ENCODE peak calls at places on chromosomes 12 and 14, in ten cellular contexts. Y is fibroblast of lung, K is RWPE2, D is thoracic aorta, S is tibial artery, J is SK-N-SH, O is HL-60, V is AG04450, P is pancreas, Q is uterus. T is an unnamed sample.

GRCh38 chr12:51653431-51653830 is 62.4 kb downstream of the SCN8A start:
- DNase-seq in K (no peak), S (no peak), V (no peak), D (no peak), O (no peak), Q (no peak), Y (peak; percentile 14), J (no peak), P (no peak), T (no peak)

GRCh38 chr12:98741229-98741614 is 96.1 kb downstream of the APAF1 start:
- DNase-seq in Q (no peak), Y (no peak), P (no peak), S (no peak), D (no peak), O (no peak), K (no peak), J (no peak), V (no peak), T (no peak)

GRCh38 chr14:70753518-70753953 is 55.8 kb downstream of the MAP3K9 start:
- DNase-seq in D (no peak), J (no peak), Q (no peak), V (no peak), O (no peak), Y (no peak), S (no peak), K (no peak), P (no peak), T (no peak)

GRCh38 chr12:42039146-42039545 is 105.5 kb downstream of the GXYLT1 start:
- DNase-seq in K (no peak), V (no peak), O (no peak), P (no peak), D (no peak), S (no peak), Y (peak; percentile 31), J (no peak), Q (no peak), T (no peak)

GRCh38 chr14:91867316-91867988 is at the start of gene TC2N:
- DNase-seq in S (no peak), D (no peak), J (no peak), Q (no peak), O (no peak), Y (no peak), K (no peak), V (no peak), P (no peak), T (no peak)

GRCh38 chr12:128853321-128854197 is at the start of gene GLT1D1:
- DNase-seq in K (no peak), S (no peak), J (peak; percentile 84), V (no peak), Y (no peak), D (no peak), Q (no peak), O (no peak), P (peak; percentile 52), T (no peak)

GRCh38 chr12:115763376-115763775 is 514.1 kb downstream of the MED13L start:
- DNase-seq in K (no peak), O (no peak), Y (peak; percentile 56), D (no peak), Q (no peak), S (no peak), J (no peak), P (no peak), V (no peak), T (no peak)

GRCh38 chr12:13805038-13805437 is 176.4 kb downstream of the GRIN2B start:
- DNase-seq in Q (no peak), Y (no peak), S (no peak), D (no peak), P (no peak), J (no peak), K (no peak), O (no peak), V (no peak), T (no peak)

GRCh38 chr14:65954915-65955314 is 531.3 kb upstream of the CCDC196 start:
- DNase-seq in V (no peak), J (no peak), D (no peak), P (no peak), O (no peak), S (no peak), Q (no peak), K (no peak), Y (no peak), T (no peak)

GRCh38 chr12:24088751-24089150 is 139.3 kb upstream of the SOX5 start:
- DNase-seq in Q (no peak), D (no peak), S (no peak), J (no peak), V (no peak), O (no peak), K (no peak), P (no peak), Y (no peak), T (no peak)

GRCh38 chr14:65941091-65941490 is 528.6 kb downstream of the FUT8 start:
- DNase-seq in J (no peak), D (no peak), Q (no peak), K (no peak), Y (no peak), V (no peak), P (no peak), O (no peak), S (no peak), T (no peak)

GRCh38 chr14:44567997-44568396 is 60.9 kb upstream of the FSCB start:
- DNase-seq in Q (no peak), O (no peak), D (no peak), V (no peak), Y (no peak), P (no peak), K (no peak), S (no peak), J (no peak), T (no peak)

DNA sequence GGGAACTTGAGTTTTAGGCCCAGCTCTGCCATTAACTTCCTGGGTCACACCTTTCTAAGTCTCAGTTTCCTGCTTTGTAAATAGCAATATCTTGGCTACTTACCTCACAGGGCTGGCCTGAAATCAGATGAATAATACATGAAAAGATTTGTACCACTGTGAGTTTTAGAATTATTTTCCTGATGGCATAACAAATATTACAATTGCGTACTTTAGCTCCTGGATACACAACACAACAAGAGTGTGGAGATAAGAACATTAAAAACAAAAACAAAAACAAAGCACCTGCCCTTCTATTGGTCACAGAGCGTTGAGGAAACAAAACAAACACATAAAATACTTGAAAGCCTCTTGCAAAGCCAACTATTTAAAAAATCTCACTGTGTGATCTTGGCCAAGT is 4.9 kb upstream of the HDAC7 start:
- DNase-seq in S (no peak), Q (no peak), V (no peak), D (no peak), O (no peak), J (no peak), P (no peak), Y (no peak), K (no peak), T (no peak)
- H3K4me3 ChIP-seq in S (no peak overlapping the region), Q (no peak overlapping the region), V (no peak overlapping the region), D (no peak overlapping the region), O (no peak overlapping the region), J (no peak overlapping the region), P (no peak overlapping the region), Y (no peak overlapping the region), K (no peak overlapping the region), T (no peak overlapping the region)

GRCh38 chr12:107635139-107635538 is 50.5 kb upstream of the PWP1 start:
- DNase-seq in P (no peak), Q (no peak), J (no peak), D (no peak), Y (no peak), K (no peak), O (no peak), V (no peak), S (no peak), T (no peak)
- H3K27me3 ChIP-seq in P (no peaks in the 10 kb centered on the region), Q (no peaks in the 10 kb centered on the region), J (no peaks in the 10 kb centered on the region), D (no peaks in the 10 kb centered on the region), Y (no peaks in the 10 kb centered on the region), K (no peaks in the 10 kb centered on the region), O (no peaks in the 10 kb centered on the region), V (no peaks in the 10 kb centered on the region), S (peaks cover 8% of the 10 kb centered on the region), T (no peaks in the 10 kb centered on the region)

DNA sequence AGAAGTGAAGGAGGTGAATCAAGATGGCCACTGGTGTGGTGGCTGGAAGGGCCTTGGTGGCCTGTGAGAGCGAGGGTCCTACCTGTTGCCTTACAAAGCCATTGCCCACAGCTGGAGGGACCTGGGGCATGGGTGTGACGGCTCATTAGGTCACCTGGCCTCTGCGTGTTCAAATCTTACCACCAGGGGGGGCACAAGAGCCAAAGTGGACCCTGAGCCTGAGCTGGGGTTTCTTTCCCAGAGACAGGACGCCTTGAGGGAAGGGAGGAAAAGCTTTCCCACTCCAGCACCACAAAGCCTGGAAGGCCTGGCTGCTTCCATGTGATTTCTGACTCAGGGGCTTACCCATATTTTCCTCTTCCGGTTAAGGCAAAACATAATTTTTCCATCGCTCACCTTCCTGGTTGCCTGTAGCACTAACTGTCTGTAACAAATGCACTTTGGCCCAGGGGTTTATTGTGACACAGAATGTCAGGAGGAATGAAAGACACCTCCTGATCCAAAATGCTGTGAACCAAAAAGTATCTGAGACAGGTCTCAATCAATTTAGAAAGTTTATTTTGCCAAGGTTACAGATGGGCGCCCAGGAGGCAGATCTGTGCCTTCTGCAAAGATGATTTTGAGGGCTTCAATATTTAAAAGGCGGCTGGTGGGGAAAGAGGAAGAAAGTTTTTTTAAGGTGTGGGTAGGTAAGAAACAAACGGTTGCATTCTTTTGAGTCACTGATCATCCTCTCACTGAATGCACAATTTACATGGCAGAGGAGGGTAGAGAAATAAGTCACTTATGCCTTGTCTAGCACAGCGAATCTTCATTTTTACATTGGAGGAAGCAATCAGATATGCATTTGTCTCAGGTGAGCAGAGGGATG is 4.3 kb upstream of the CD9 start:
- DNase-seq in Y (peak; percentile 89), P (peak; percentile 90), V (peak; percentile 68), Q (peak; percentile 91), O (peak; percentile 65), D (peak; percentile 68), K (peak; percentile 80), S (peak; percentile 93), J (peak; percentile 96), T (peak; percentile 93)
- H3K4me3 ChIP-seq in Y (no peak overlapping the region), P (no peak overlapping the region), V (no peak overlapping the region), Q (no peak overlapping the region), O (no peak overlapping the region), D (no peak overlapping the region), K (no peak overlapping the region), S (no peak overlapping the region), J (no peak overlapping the region), T (no peak overlapping the region)

GRCh38 chr14:35989736-35990135 is 163.6 kb downstream of the BRMS1L start:
- DNase-seq in O (no peak), K (no peak), J (no peak), Y (no peak), Q (no peak), V (no peak), P (no peak), D (no peak), S (no peak), T (no peak)

GRCh38 chr14:35987731-35988130 is 161.6 kb downstream of the BRMS1L start:
- DNase-seq in K (no peak), Q (no peak), V (no peak), J (no peak), D (no peak), S (no peak), P (no peak), O (no peak), Y (no peak), T (no peak)

GRCh38 chr14:35986219-35986573 is 160.1 kb downstream of the BRMS1L start:
- DNase-seq in K (no peak), P (no peak), D (no peak), Q (no peak), V (no peak), Y (no peak), J (no peak), O (peak; percentile 73), S (no peak), T (no peak)

GRCh38 chr14:35988972-35989690 is 163.0 kb downstream of the BRMS1L start:
- DNase-seq in Q (no peak), K (no peak), V (no peak), J (no peak), P (no peak), S (no peak), O (no peak), D (no peak), Y (no peak), T (no peak)

GRCh38 chr14:35988550-35988949 is 162.4 kb downstream of the BRMS1L start:
- DNase-seq in Q (no peak), Y (no peak), V (no peak), P (no peak), D (no peak), J (no peak), O (no peak), S (no peak), K (no peak), T (no peak)
- H3K27me3 ChIP-seq in Q (no peaks in the 10 kb centered on the region), Y (no peaks in the 10 kb centered on the region), V (no peaks in the 10 kb centered on the region), P (no peaks in the 10 kb centered on the region), D (no peaks in the 10 kb centered on the region), J (peaks cover 4% of the 10 kb centered on the region), O (no peaks in the 10 kb centered on the region), S (no peaks in the 10 kb centered on the region), K (no peaks in the 10 kb centered on the region), T (no peaks in the 10 kb centered on the region)

T was measured in right atrium auricular region.